ENCODE peak calls at places on chromosomes 4 and X, in ten cellular contexts. One of them, this sample, is unnamed.

GRCh38 chr4:170729897-170730296 is 640.1 kb upstream of the AADAT start:
- DNase-seq in PC-3: no peak
- DNase-seq in IMR-90: no peak
- DNase-seq in PC-9: no peak
- DNase-seq in neural progenitor cell: no peak
- DNase-seq in fibroblast of lung: no peak
- DNase-seq in hepatocyte: no peak
- DNase-seq in trophoblast cell: no peak
- DNase-seq in A549: no peak
- DNase-seq in astrocyte: no peak
- DNase-seq in this sample: no peak

GRCh38 chrX:23509256-23509655 is 158.0 kb upstream of the PRDX4 start:
- DNase-seq in PC-3: no peak
- DNase-seq in IMR-90: no peak
- DNase-seq in PC-9: no peak
- DNase-seq in neural progenitor cell: no peak
- DNase-seq in fibroblast of lung: no peak
- DNase-seq in hepatocyte: no peak
- DNase-seq in trophoblast cell: no peak
- DNase-seq in A549: no peak
- DNase-seq in astrocyte: no peak
- DNase-seq in this sample: no peak

GRCh38 chr4:45349859-45350258 is 623.5 kb upstream of the GNPDA2 start:
- DNase-seq in PC-3: no peak
- DNase-seq in IMR-90: no peak
- DNase-seq in PC-9: no peak
- DNase-seq in neural progenitor cell: no peak
- DNase-seq in fibroblast of lung: peak; percentile 0
- DNase-seq in hepatocyte: no peak
- DNase-seq in trophoblast cell: no peak
- DNase-seq in A549: no peak
- DNase-seq in astrocyte: no peak
- DNase-seq in this sample: no peak

GRCh38 chr4:891747-892146 is 40.4 kb downstream of the GAK start:
- DNase-seq in PC-3: no peak
- DNase-seq in IMR-90: no peak
- DNase-seq in PC-9: peak; percentile 7
- DNase-seq in neural progenitor cell: peak; percentile 52
- DNase-seq in fibroblast of lung: no peak
- DNase-seq in hepatocyte: no peak
- DNase-seq in trophoblast cell: no peak
- DNase-seq in A549: no peak
- DNase-seq in astrocyte: no peak
- DNase-seq in this sample: no peak

GRCh38 chr4:87567191-87567590 is 38.0 kb upstream of the SPARCL1 start:
- DNase-seq in PC-3: peak; percentile 48
- DNase-seq in IMR-90: no peak
- DNase-seq in PC-9: no peak
- DNase-seq in neural progenitor cell: no peak
- DNase-seq in fibroblast of lung: no peak
- DNase-seq in hepatocyte: no peak
- DNase-seq in trophoblast cell: no peak
- DNase-seq in A549: no peak
- DNase-seq in astrocyte: no peak
- DNase-seq in this sample: no peak

GRCh38 chrX:17680732-17681413 is 56.4 kb upstream of the SCML1 start:
- DNase-seq in PC-3: no peak
- DNase-seq in IMR-90: no peak
- DNase-seq in PC-9: no peak
- DNase-seq in neural progenitor cell: no peak
- DNase-seq in fibroblast of lung: no peak
- DNase-seq in hepatocyte: no peak
- DNase-seq in trophoblast cell: no peak
- DNase-seq in A549: peak; percentile 27
- DNase-seq in astrocyte: peak; percentile 4
- DNase-seq in this sample: no peak

GRCh38 chr4:1559896-1560650 is 124.0 kb downstream of the FAM53A start:
- DNase-seq in PC-3: no peak
- DNase-seq in IMR-90: no peak
- DNase-seq in PC-9: no peak
- DNase-seq in neural progenitor cell: no peak
- DNase-seq in fibroblast of lung: no peak
- DNase-seq in hepatocyte: no peak
- DNase-seq in trophoblast cell: no peak
- DNase-seq in A549: no peak
- DNase-seq in astrocyte: no peak
- DNase-seq in this sample: no peak

GRCh38 chr4:17544205-17544604 is 29.2 kb downstream of the CLRN2 start:
- DNase-seq in PC-3: peak; percentile 42
- DNase-seq in IMR-90: no peak
- DNase-seq in PC-9: no peak
- DNase-seq in neural progenitor cell: no peak
- DNase-seq in fibroblast of lung: no peak
- DNase-seq in hepatocyte: peak; percentile 31
- DNase-seq in trophoblast cell: peak; percentile 18
- DNase-seq in A549: no peak
- DNase-seq in astrocyte: no peak
- DNase-seq in this sample: no peak

GRCh38 chr4:171846232-171846631 is 33.0 kb downstream of the GALNTL6 start:
- DNase-seq in PC-3: peak; percentile 43
- DNase-seq in IMR-90: no peak
- DNase-seq in PC-9: peak; percentile 27
- DNase-seq in neural progenitor cell: peak; percentile 83
- DNase-seq in fibroblast of lung: peak; percentile 0
- DNase-seq in hepatocyte: peak; percentile 77
- DNase-seq in trophoblast cell: peak; percentile 54
- DNase-seq in A549: peak; percentile 54
- DNase-seq in astrocyte: peak; percentile 13
- DNase-seq in this sample: peak; percentile 55

GRCh38 chr4:147833254-147833653 is 101.4 kb downstream of the ARHGAP10 start:
- DNase-seq in PC-3: no peak
- DNase-seq in IMR-90: peak; percentile 82
- DNase-seq in PC-9: no peak
- DNase-seq in neural progenitor cell: no peak
- DNase-seq in fibroblast of lung: peak; percentile 55
- DNase-seq in hepatocyte: no peak
- DNase-seq in trophoblast cell: no peak
- DNase-seq in A549: no peak
- DNase-seq in astrocyte: no peak
- DNase-seq in this sample: no peak

GRCh38 chrX:130299279-130300009 is 30.7 kb upstream of the ZNF280C start:
- DNase-seq in PC-3: no peak
- DNase-seq in IMR-90: no peak
- DNase-seq in PC-9: peak; percentile 18
- DNase-seq in neural progenitor cell: no peak
- DNase-seq in fibroblast of lung: no peak
- DNase-seq in hepatocyte: no peak
- DNase-seq in trophoblast cell: no peak
- DNase-seq in A549: no peak
- DNase-seq in astrocyte: no peak
- DNase-seq in this sample: no peak

GRCh38 chr4:31058656-31059055 is 338.5 kb downstream of the PCDH7 start:
- DNase-seq in PC-3: no peak
- DNase-seq in IMR-90: no peak
- DNase-seq in PC-9: no peak
- DNase-seq in neural progenitor cell: no peak
- DNase-seq in fibroblast of lung: no peak
- DNase-seq in hepatocyte: no peak
- DNase-seq in trophoblast cell: no peak
- DNase-seq in A549: no peak
- DNase-seq in astrocyte: no peak
- DNase-seq in this sample: no peak

GRCh38 chrX:17591741-17592110 is 145.6 kb upstream of the SCML1 start:
- DNase-seq in PC-3: peak; percentile 62
- DNase-seq in IMR-90: peak; percentile 81
- DNase-seq in PC-9: no peak
- DNase-seq in neural progenitor cell: no peak
- DNase-seq in fibroblast of lung: peak; percentile 90
- DNase-seq in hepatocyte: no peak
- DNase-seq in trophoblast cell: no peak
- DNase-seq in A549: no peak
- DNase-seq in astrocyte: peak; percentile 80
- DNase-seq in this sample: no peak

GRCh38 chrX:119880552-119881437 is 9.2 kb downstream of the NDUFA1 start:
- DNase-seq in PC-3: peak; percentile 69
- DNase-seq in IMR-90: peak; percentile 63
- DNase-seq in PC-9: peak; percentile 37
- DNase-seq in neural progenitor cell: peak; percentile 52
- DNase-seq in fibroblast of lung: peak; percentile 61
- DNase-seq in hepatocyte: peak; percentile 57
- DNase-seq in trophoblast cell: peak; percentile 59
- DNase-seq in A549: peak; percentile 70
- DNase-seq in astrocyte: peak; percentile 29
- DNase-seq in this sample: no peak

GRCh38 chr4:3635090-3635820 is 103.0 kb upstream of the LRPAP1 start:
- DNase-seq in PC-3: no peak
- DNase-seq in IMR-90: no peak
- DNase-seq in PC-9: no peak
- DNase-seq in neural progenitor cell: no peak
- DNase-seq in fibroblast of lung: no peak
- DNase-seq in hepatocyte: no peak
- DNase-seq in trophoblast cell: no peak
- DNase-seq in A549: no peak
- DNase-seq in astrocyte: no peak
- DNase-seq in this sample: no peak

GRCh38 chr4:92406488-92406887 is 102.7 kb downstream of the GRID2 start:
- DNase-seq in PC-3: no peak
- DNase-seq in IMR-90: no peak
- DNase-seq in PC-9: no peak
- DNase-seq in neural progenitor cell: no peak
- DNase-seq in fibroblast of lung: no peak
- DNase-seq in hepatocyte: no peak
- DNase-seq in trophoblast cell: no peak
- DNase-seq in A549: no peak
- DNase-seq in astrocyte: no peak
- DNase-seq in this sample: no peak
- H3K4me2 ChIP-seq in PC-3: no peak overlapping the region
- H3K4me2 ChIP-seq in IMR-90: no peak overlapping the region
- H3K4me2 ChIP-seq in PC-9: no peak overlapping the region
- H3K4me2 ChIP-seq in neural progenitor cell: no peak overlapping the region
- H3K4me2 ChIP-seq in fibroblast of lung: no peak overlapping the region
- H3K4me2 ChIP-seq in hepatocyte: no peak overlapping the region
- H3K4me2 ChIP-seq in trophoblast cell: no peak overlapping the region
- H3K4me2 ChIP-seq in A549: no peak overlapping the region
- H3K4me2 ChIP-seq in astrocyte: no peak overlapping the region
- H3K4me2 ChIP-seq in this sample: no peak overlapping the region

DNA sequence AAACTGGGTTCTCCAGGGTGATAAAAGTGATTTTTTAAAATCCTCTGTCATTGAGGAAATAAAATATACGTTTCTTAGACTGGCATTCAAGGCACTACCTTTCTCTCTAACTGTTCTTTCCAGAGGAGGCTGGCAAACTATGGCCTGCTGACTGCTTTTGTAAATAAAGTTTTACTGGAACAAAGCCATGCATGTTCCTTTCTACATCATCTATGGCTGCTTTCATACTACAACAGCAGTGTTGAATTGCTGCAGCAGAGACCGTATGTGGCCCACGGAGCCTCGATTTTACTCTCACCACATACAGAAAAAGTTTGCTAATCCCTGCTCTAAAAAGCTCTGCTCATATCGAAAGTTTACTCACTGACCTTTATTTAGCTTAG is 20.2 kb downstream of the SETD7 start:
- DNase-seq in PC-3: no peak
- DNase-seq in IMR-90: no peak
- DNase-seq in PC-9: no peak
- DNase-seq in neural progenitor cell: no peak
- DNase-seq in fibroblast of lung: peak; percentile 21
- DNase-seq in hepatocyte: no peak
- DNase-seq in trophoblast cell: no peak
- DNase-seq in A549: no peak
- DNase-seq in astrocyte: no peak
- DNase-seq in this sample: no peak
- H3K27ac ChIP-seq in PC-3: no peak overlapping the region
- H3K27ac ChIP-seq in IMR-90: no peak overlapping the region
- H3K27ac ChIP-seq in PC-9: no peak overlapping the region
- H3K27ac ChIP-seq in neural progenitor cell: no peak overlapping the region
- H3K27ac ChIP-seq in fibroblast of lung: no peak overlapping the region
- H3K27ac ChIP-seq in hepatocyte: no peak overlapping the region
- H3K27ac ChIP-seq in trophoblast cell: no peak overlapping the region
- H3K27ac ChIP-seq in A549: peak overlapping the region; percentile 70
- H3K27ac ChIP-seq in astrocyte: no peak overlapping the region
- H3K27ac ChIP-seq in this sample: no peak overlapping the region

GRCh38 chr4:107734120-107734519 is 14.1 kb upstream of the PAPSS1 start:
- DNase-seq in PC-3: peak; percentile 33
- DNase-seq in IMR-90: no peak
- DNase-seq in PC-9: no peak
- DNase-seq in neural progenitor cell: peak; percentile 74
- DNase-seq in fibroblast of lung: no peak
- DNase-seq in hepatocyte: no peak
- DNase-seq in trophoblast cell: no peak
- DNase-seq in A549: peak; percentile 4
- DNase-seq in astrocyte: no peak
- DNase-seq in this sample: no peak
- H3K4me2 ChIP-seq in PC-3: no peak overlapping the region
- H3K4me2 ChIP-seq in IMR-90: no peak overlapping the region
- H3K4me2 ChIP-seq in PC-9: no peak overlapping the region
- H3K4me2 ChIP-seq in neural progenitor cell: peak overlapping the region; percentile 42
- H3K4me2 ChIP-seq in fibroblast of lung: no peak overlapping the region
- H3K4me2 ChIP-seq in hepatocyte: no peak overlapping the region
- H3K4me2 ChIP-seq in trophoblast cell: no peak overlapping the region
- H3K4me2 ChIP-seq in A549: no peak overlapping the region
- H3K4me2 ChIP-seq in astrocyte: no peak overlapping the region
- H3K4me2 ChIP-seq in this sample: no peak overlapping the region

GRCh38 chr4:72896515-72896914 is 173.0 kb downstream of the COX18 start:
- DNase-seq in PC-3: peak; percentile 35
- DNase-seq in IMR-90: peak; percentile 78
- DNase-seq in PC-9: no peak
- DNase-seq in neural progenitor cell: no peak
- DNase-seq in fibroblast of lung: peak; percentile 67
- DNase-seq in hepatocyte: peak; percentile 46
- DNase-seq in trophoblast cell: peak; percentile 75
- DNase-seq in A549: peak; percentile 11
- DNase-seq in astrocyte: peak; percentile 91
- DNase-seq in this sample: no peak

GRCh38 chr4:72899621-72900020 is 169.9 kb downstream of the COX18 start:
- DNase-seq in PC-3: no peak
- DNase-seq in IMR-90: no peak
- DNase-seq in PC-9: no peak
- DNase-seq in neural progenitor cell: no peak
- DNase-seq in fibroblast of lung: no peak
- DNase-seq in hepatocyte: no peak
- DNase-seq in trophoblast cell: no peak
- DNase-seq in A549: no peak
- DNase-seq in astrocyte: no peak
- DNase-seq in this sample: no peak

GRCh38 chr4:72899214-72899613 is 170.3 kb downstream of the COX18 start:
- DNase-seq in PC-3: no peak
- DNase-seq in IMR-90: no peak
- DNase-seq in PC-9: no peak
- DNase-seq in neural progenitor cell: no peak
- DNase-seq in fibroblast of lung: no peak
- DNase-seq in hepatocyte: no peak
- DNase-seq in trophoblast cell: peak; percentile 90
- DNase-seq in A549: no peak
- DNase-seq in astrocyte: peak; percentile 31
- DNase-seq in this sample: no peak

GRCh38 chr4:72893354-72894066 is 176.0 kb downstream of the COX18 start:
- DNase-seq in PC-3: no peak
- DNase-seq in IMR-90: no peak
- DNase-seq in PC-9: no peak
- DNase-seq in neural progenitor cell: no peak
- DNase-seq in fibroblast of lung: no peak
- DNase-seq in hepatocyte: no peak
- DNase-seq in trophoblast cell: no peak
- DNase-seq in A549: no peak
- DNase-seq in astrocyte: no peak
- DNase-seq in this sample: no peak

GRCh38 chr4:72895408-72895807 is 174.1 kb downstream of the COX18 start:
- DNase-seq in PC-3: no peak
- DNase-seq in IMR-90: no peak
- DNase-seq in PC-9: no peak
- DNase-seq in neural progenitor cell: peak; percentile 83
- DNase-seq in fibroblast of lung: no peak
- DNase-seq in hepatocyte: no peak
- DNase-seq in trophoblast cell: no peak
- DNase-seq in A549: no peak
- DNase-seq in astrocyte: no peak
- DNase-seq in this sample: peak; percentile 29
- H3K27ac ChIP-seq in PC-3: no peak overlapping the region
- H3K27ac ChIP-seq in IMR-90: no peak overlapping the region
- H3K27ac ChIP-seq in PC-9: no peak overlapping the region
- H3K27ac ChIP-seq in neural progenitor cell: no peak overlapping the region
- H3K27ac ChIP-seq in fibroblast of lung: no peak overlapping the region
- H3K27ac ChIP-seq in hepatocyte: no peak overlapping the region
- H3K27ac ChIP-seq in trophoblast cell: no peak overlapping the region
- H3K27ac ChIP-seq in A549: no peak overlapping the region
- H3K27ac ChIP-seq in astrocyte: no peak overlapping the region
- H3K27ac ChIP-seq in this sample: no peak overlapping the region

This sample was measured in neuronal stem cell.